ENCODE peak calls at places on chromosomes 3 and 15, in four cellular contexts. Z, K, T and P are unnamed samples.

GRCh38 chr3:157373783-157374182 is 62.9 kb upstream of the PTX3 start:
- DNase-seq in T (no peak), K (no peak), Z (no peak), P (no peak)

GRCh38 chr15:44340410-44340809 is 51.9 kb downstream of the GOLM2 start:
- DNase-seq in T (no peak), Z (no peak), K (no peak), P (no peak)

GRCh38 chr3:127612966-127613365 is 14.8 kb downstream of the MCM2 start:
- DNase-seq in K (no peak), T (no peak), Z (no peak), P (no peak)

GRCh38 chr15:90909976-90910375 is 6.9 kb downstream of the MAN2A2 start:
- DNase-seq in Z (no peak), K (no peak), T (no peak), P (no peak)

GRCh38 chr3:15654891-15655290 is 53.3 kb downstream of the BTD start:
- DNase-seq in Z (no peak), K (no peak), T (no peak), P (no peak)

GRCh38 chr15:66027268-66027806 is 158.0 kb downstream of the RAB11A start:
- DNase-seq in Z (no peak), K (no peak), T (no peak), P (no peak)

GRCh38 chr3:174215426-174215825 is 643.7 kb upstream of the NAALADL2 start:
- DNase-seq in Z (no peak), K (no peak), T (no peak), P (no peak)

GRCh38 chr3:36525115-36525711 is 144.9 kb downstream of the STAC start:
- DNase-seq in T (no peak), Z (no peak), K (no peak), P (no peak)

GRCh38 chr15:38883987-38884386 is 319.4 kb upstream of the RASGRP1 start:
- DNase-seq in T (no peak), K (no peak), Z (no peak), P (no peak)

GRCh38 chr3:124063168-124063909 is 71.4 kb upstream of the ROPN1 start:
- DNase-seq in Z (no peak), K (no peak), T (no peak), P (no peak)

GRCh38 chr15:40336129-40337122 is 4.3 kb downstream of the CCDC9B start:
- DNase-seq in T (peak; percentile 81), Z (no peak), K (no peak), P (peak; percentile 38)

GRCh38 chr3:14428087-14429067 is 26.0 kb downstream of the SLC6A6 start:
- DNase-seq in T (no peak), Z (no peak), K (no peak), P (no peak)

GRCh38 chr3:17945799-17946381 is 203.5 kb upstream of the TBC1D5 start:
- DNase-seq in K (no peak), T (no peak), Z (no peak), P (peak; percentile 18)

GRCh38 chr15:57118013-57118799 is 199.8 kb downstream of the TCF12 start:
- DNase-seq in Z (peak; percentile 27), K (no peak), T (no peak), P (no peak)

GRCh38 chr15:45113380-45113990 is 487 bp downstream of the DUOX2 start:
- DNase-seq in T (peak; percentile 60), K (no peak), Z (no peak), P (no peak)

GRCh38 chr3:43330981-43331380 is 44.6 kb downstream of the SNRK start:
- DNase-seq in Z (no peak), K (no peak), T (no peak), P (no peak)

GRCh38 chr3:115784739-115785571 is 161.6 kb downstream of the GAP43 start:
- DNase-seq in T (no peak), Z (no peak), K (no peak), P (no peak)

GRCh38 chr15:88487176-88487795 is 19.8 kb downstream of the MRPS11 start:
- DNase-seq in K (no peak), Z (no peak), T (no peak), P (no peak)

GRCh38 chr3:57977755-57978715 is 30.2 kb upstream of the FLNB start:
- DNase-seq in Z (peak; percentile 67), T (no peak), K (no peak), P (no peak)

GRCh38 chr3:52051444-52051843 is 4.9 kb downstream of the DUSP7 start:
- DNase-seq in K (no peak), T (no peak), Z (no peak), P (no peak)
- H3K4me1 ChIP-seq in K (peaks cover 15% of the 10 kb centered on the region), T (peaks cover 18% of the 10 kb centered on the region), Z (peaks cover 54% of the 10 kb centered on the region), P (peaks cover 53% of the 10 kb centered on the region)

DNA sequence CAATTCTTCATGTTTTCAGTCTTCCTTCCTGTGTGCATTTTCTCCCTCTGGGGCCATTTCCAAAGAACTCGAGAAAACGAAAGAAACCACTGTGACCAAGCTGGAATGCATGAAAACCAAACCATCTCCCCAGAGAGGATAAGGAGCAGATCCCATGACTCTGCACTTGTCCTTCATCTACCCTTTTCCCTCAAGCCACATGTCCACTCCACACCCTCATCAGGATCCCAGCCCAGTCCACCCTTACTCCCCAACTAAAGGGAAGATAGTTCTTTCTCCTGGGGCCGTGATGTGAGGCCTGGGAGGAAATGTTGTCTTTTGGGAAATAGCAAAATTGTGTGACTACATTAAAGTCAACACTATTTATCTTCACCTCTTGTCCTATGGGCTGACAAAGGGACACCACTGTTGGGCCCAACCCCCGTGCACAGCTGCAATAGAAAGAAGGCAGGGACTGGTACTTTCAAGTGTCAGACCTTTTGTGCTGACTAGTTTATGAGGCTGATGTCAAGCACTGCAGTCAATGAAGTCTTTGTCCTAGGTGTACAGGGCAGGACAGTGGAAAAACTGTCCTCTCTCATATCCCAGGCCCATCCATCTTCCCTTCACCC is 487.2 kb upstream of the NR2F2 start:
- DNase-seq in T (no peak), K (no peak), Z (no peak), P (no peak)
- TF ChIP-seq HDAC6 in T (no peak), K (no peak), Z (no peak), P (no peak)

GRCh38 chr3:69530554-69530953 is 144.7 kb upstream of the FRMD4B start:
- DNase-seq in K (no peak), Z (no peak), T (no peak), P (no peak)

GRCh38 chr3:69531975-69532827 is 146.3 kb upstream of the FRMD4B start:
- DNase-seq in K (no peak), T (no peak), Z (no peak), P (no peak)

GRCh38 chr3:69536306-69537020 is 150.6 kb upstream of the FRMD4B start:
- DNase-seq in K (no peak), T (no peak), Z (no peak), P (no peak)

GRCh38 chr3:69535613-69536012 is 149.7 kb upstream of the FRMD4B start:
- DNase-seq in T (no peak), Z (no peak), K (no peak), P (no peak)

DNA sequence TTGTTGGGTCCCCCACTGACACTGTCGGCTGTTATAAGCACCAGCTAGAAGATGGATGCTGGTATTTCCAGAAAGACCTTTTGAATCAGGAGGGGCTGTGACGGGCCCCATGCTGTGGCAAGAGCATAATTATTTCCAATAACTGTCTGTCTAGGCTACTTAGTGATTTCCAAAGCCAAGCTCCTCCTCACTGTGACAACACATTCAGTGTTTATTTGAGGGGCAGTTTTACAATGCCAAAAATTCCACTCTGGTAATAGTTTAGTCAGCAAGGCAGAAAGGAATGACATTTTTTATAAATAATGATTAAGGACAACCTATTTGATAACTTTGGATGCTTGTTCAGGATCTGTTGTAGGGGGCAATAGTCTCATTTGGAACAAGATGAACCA is 146.9 kb upstream of the FRMD4B start:
- DNase-seq in K (no peak), T (no peak), Z (no peak), P (no peak)
- H3K4me1 ChIP-seq in K (no peaks in the 10 kb centered on the region), T (peaks cover 6% of the 10 kb centered on the region), Z (no peaks in the 10 kb centered on the region), P (no peaks in the 10 kb centered on the region)

GRCh38 chr3:137978328-137978727 is 31.6 kb upstream of the CLDN18 start:
- DNase-seq in K (no peak), T (no peak), Z (no peak), P (no peak)

GRCh38 chr3:137970914-137971831 is 38.8 kb upstream of the CLDN18 start:
- DNase-seq in K (no peak), Z (peak; percentile 43), T (peak; percentile 93), P (peak; percentile 58)

DNA sequence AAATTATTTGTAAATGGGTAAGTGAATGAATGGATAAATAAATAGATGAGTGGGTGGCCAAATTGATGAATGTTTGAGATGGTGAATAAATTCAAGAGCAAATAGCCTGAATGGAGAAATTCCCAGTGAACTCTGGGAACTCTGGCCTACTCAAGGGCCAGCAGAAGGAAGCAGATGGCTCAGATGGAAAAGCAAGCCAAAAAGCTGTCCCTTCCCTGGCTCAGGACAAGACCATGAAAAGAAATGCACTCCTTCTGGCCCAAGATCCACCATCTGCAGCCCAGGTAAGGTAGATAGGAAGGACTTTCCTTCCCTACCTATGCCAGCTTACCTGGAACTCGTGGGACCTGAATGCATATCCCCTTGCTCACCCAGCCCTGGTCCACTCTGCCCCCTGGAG is 37.6 kb upstream of the CLDN18 start:
- DNase-seq in T (no peak), K (no peak), Z (no peak), P (no peak)
- TF ChIP-seq HDAC6 in T (no peak), K (no peak), Z (no peak), P (no peak)

DNA sequence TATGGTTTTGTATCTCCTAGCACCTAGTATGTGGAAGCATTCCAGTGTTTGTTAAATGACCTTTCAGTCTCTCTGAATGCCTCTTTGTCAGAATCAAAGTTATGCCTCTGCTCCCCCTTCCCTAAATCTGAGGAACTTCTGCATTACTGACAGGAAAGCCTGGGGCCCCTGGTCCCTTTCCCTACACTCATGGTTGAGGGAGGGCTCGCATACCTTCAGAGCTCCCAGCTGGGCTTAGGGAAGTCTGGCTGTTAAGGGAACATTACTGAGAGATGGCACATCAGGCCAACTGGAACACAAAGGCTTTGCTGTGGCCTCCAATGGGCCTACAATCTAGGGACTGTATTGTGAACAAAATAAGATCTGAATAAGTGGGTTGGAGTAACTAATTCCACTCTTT is 10.3 kb downstream of the PKM start:
- DNase-seq in T (no peak), Z (no peak), K (no peak), P (no peak)
- H3K4me1 ChIP-seq in T (peaks cover 2% of the 10 kb centered on the region), Z (peaks cover 83% of the 10 kb centered on the region), K (peaks cover 26% of the 10 kb centered on the region), P (peaks cover 5% of the 10 kb centered on the region)

GRCh38 chr15:48397841-48398240 is 66.6 kb downstream of the DUT start:
- DNase-seq in T (no peak), Z (no peak), K (no peak), P (no peak)
- TF ChIP-seq HDAC6 in T (no peak), Z (no peak), K (no peak), P (no peak)

GRCh38 chr3:10279384-10280176 is 13.2 kb downstream of the GHRL start:
- DNase-seq in K (no peak), T (no peak), Z (no peak), P (peak; percentile 42)
- H3K4me1 ChIP-seq in K (peaks cover 4% of the 10 kb centered on the region), T (no peaks in the 10 kb centered on the region), Z (no peaks in the 10 kb centered on the region), P (peaks cover 10% of the 10 kb centered on the region)

GRCh38 chr3:147960791-147961190 is 551.6 kb downstream of the ZIC1 start:
- DNase-seq in K (no peak), T (no peak), Z (no peak), P (no peak)

GRCh38 chr3:147958754-147959153 is 549.6 kb downstream of the ZIC1 start:
- DNase-seq in K (no peak), Z (no peak), T (no peak), P (no peak)

GRCh38 chr3:147962408-147963164 is 553.4 kb downstream of the ZIC1 start:
- DNase-seq in K (no peak), Z (no peak), T (no peak), P (no peak)

DNA sequence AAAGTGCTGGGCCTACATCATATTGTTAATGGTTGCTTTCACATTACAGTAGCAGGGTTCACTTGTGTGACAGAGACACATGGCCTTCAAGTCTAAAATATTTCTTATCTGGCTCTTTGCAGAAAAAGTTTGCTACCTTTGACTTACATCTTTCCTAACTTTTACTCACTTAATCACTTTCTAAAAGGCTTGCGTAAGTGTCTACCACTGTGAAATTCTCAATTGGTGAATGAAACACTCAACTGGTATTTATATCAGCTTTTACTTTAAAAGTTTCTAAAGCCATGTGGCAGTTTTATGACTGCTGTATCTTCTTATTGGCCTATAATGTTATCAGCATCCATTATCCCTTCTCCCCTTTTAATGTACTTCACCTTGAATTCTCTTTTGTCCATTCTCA is 554.5 kb downstream of the ZIC1 start:
- DNase-seq in T (no peak), Z (no peak), K (no peak), P (no peak)
- TF ChIP-seq HDAC6 in T (no peak), Z (no peak), K (no peak), P (no peak)